ENCODE peak calls at places on chromosomes 12 and 14, in eight cellular contexts. D is neural progenitor cell, J is GM23338, R is GM23248, U is HCT116, G is hepatocyte, V is SK-N-SH, Y is MM.1S. L is an unnamed sample. For H3K4me1, the result is how much of the 10 kb centered on the place peaks cover.

GRCh38 chr14:60094306-60094897 is 2.7 kb downstream of the PCNX4 start:
- DNase-seq in D (peak), J (peak), R (peak), U (no peak), G (no peak), V (no peak), Y (no peak), L (peak)

GRCh38 chr14:92956961-92957360 is 34.0 kb downstream of the CHGA start:
- DNase-seq in D (no peak), J (no peak), R (no peak), U (no peak), G (no peak), V (no peak), Y (no peak), L (no peak)

GRCh38 chr14:90697577-90698206 is 118.5 kb downstream of the TTC7B start:
- DNase-seq in D (peak), J (peak), R (peak), U (peak), G (peak), V (peak), Y (peak), L (peak)

GRCh38 chr12:68975811-68976210 is 42.8 kb upstream of the CPM start:
- DNase-seq in D (no peak), J (no peak), R (no peak), U (no peak), G (no peak), V (no peak), Y (peak), L (no peak)

GRCh38 chr12:92185052-92185451 is 39.4 kb upstream of the BTG1 start:
- DNase-seq in D (no peak), J (no peak), R (no peak), U (no peak), G (no peak), V (no peak), Y (peak), L (no peak)

GRCh38 chr14:55908071-55908470 is 210.1 kb upstream of the PELI2 start:
- DNase-seq in D (no peak), J (no peak), R (no peak), U (no peak), G (no peak), V (no peak), Y (no peak), L (no peak)

GRCh38 chr12:27076930-27077329 is 5.4 kb downstream of the C12orf71 start:
- DNase-seq in D (no peak), J (no peak), R (peak), U (no peak), G (no peak), V (no peak), Y (no peak), L (peak)

GRCh38 chr14:31239673-31240072 is 32.1 kb upstream of the HECTD1 start:
- DNase-seq in D (no peak), J (no peak), R (no peak), U (no peak), G (no peak), V (no peak), Y (no peak), L (no peak)

GRCh38 chr12:30794591-30795409 is 40.0 kb upstream of the CAPRIN2 start:
- DNase-seq in D (no peak), J (peak), R (peak), U (peak), G (peak), V (no peak), Y (no peak), L (peak)

GRCh38 chr14:74610866-74611671 is 968 bp downstream of the LTBP2 start:
- DNase-seq in D (peak), J (peak), R (peak), U (no peak), G (no peak), V (no peak), Y (no peak), L (no peak)
- H3K4me3 ChIP-seq in D (peak), J (peak), R (peak), U (no peak), G (no peak), V (peak), Y (no peak), L (peak)

DNA sequence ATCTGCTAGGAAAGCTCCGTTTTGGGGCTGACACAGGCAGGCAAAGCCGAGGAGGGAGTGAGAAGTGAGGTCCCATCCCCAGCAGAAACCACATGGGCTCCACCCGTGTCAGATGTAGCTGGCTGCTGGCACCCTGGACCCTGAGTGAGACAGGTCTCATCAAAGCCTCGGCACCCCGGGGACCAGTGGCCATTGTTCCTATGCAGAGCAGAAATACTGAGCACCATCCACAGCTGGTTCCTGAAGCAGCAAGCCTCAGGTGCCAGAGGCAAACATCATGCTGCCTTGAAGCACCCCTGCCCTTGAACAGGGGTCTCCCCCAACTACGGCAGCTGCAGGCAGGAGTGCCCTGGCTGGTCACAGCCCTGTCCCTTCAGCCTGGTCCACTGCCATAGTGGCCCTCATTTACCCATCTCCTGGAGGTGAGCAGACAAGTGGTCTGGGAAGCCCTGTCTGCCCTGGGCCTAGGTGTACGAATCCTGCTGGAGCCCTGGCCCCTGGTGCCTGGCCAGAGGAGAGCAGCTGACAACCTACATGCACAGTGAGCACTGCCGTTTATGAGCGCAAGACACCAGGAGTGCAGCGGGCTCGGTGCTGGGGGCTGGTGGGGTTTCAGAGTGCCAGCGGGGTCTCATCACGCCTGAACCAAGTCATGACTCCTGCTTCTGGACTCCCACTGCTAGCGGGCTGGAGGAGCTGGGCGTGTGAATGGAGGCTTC is 289.8 kb upstream of the RTL1 start:
- DNase-seq in D (no peak), J (no peak), R (no peak), U (no peak), G (no peak), V (no peak), Y (no peak), L (no peak)
- TF ChIP-seq EZH2phosphoT487 in D (no peak), J (no peak), R (no peak), U (no peak), G (no peak), V (no peak), Y (no peak), L (no peak)

DNA sequence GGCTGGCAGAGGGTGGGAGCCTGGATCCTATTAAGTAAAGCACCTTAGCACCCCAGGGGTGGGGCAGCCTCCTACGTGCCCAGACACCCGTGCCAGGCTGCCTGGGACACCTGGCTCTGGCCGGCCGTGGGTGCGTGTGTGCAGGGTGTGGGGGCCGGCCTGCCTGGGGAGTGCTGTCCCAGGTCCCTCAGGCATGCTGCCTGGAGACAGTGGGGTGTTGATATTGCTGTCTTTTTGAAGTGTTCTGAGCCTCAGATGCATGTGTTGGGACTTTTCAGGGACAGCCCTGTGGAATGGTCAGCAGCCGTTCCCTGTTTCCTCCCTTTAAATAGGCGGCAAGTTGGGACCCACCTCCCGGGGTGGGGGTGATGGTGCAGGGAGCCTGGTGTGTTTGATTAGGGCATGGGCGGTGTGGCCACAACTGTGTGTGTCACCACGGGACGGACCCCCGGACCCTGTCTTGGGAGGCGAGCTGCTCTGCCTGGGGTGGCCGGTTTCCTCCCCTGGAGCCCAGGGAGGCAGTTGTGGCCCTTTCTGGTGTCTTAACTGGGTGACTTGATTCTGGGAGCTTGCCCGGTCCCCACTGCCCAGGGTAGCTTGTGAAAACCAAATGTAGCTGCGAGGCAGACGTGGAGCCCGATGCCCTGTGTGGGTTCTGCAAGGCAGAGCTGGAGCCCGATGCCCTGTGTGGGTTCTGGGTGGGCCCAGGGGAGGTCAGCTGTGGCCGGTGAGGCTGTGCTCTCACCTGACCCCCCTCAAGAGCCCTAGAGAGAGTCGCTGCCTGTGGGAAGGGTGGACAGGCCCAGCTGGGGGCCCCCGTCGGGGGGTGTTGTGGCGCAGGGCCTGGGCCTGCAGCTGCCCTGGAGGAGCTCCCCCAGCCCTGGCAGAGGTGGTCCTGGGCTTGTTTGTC is 8.2 kb downstream of the ULK1 start:
- DNase-seq in D (no peak), J (no peak), R (no peak), U (no peak), G (no peak), V (no peak), Y (no peak), L (no peak)
- H3K4me1 ChIP-seq in D (under half), J (under half), R (under half), U (under half), G (under half), V (under half), Y (under half), L (under half)

GRCh38 chr12:663293-663871 is at the start of gene NINJ2:
- DNase-seq in D (no peak), J (no peak), R (peak), U (no peak), G (no peak), V (peak), Y (no peak), L (no peak)
- H3K4me3 ChIP-seq in D (no peak), J (no peak), R (peak), U (no peak), G (no peak), V (no peak), Y (no peak), L (no peak)

DNA sequence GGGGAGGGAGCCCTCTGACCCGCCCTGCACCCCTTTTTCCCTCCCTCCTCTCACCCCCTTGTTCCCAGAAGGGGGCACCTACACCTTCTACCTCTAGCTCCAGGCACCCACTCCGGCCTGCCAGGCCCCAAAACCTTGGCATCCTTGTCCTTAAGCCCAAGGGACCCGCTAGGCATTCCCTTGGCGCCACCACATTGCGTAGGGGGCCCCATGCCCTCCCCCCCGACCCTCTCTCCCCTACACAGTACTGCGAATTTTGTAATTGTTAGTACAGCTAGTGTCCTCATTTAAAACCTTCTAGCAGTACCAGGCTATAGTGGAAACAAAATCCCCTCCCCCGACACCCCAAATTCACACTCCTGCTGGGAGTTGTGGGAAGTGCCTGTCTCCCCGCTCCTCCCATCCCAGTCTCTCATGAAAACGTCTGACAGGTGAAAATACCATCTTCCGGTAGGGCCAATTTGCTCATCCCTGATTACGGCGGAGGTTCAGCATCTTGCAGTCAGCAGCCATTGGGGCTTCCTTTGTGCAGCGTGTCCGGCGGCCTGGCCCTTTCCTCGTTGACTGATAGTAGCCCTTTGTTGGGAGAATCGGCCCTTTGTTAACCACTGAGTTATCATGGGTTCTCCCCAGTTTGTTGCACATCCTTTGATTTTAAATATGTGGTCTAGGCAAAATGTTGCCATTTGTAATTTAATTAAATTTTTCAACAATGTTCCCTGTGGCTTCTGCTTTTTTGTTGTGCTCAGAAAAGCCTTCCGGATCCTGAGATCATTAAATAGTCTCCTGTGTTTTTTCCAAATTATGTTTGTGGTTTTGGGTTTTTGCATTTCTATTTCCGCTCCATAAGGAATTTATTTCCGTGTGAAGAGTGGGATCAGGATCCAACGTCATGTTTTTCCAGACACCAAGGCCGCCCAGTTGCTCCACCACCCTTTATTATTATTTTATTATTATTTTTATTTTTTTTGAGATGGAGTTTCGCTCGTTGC is 7.9 kb upstream of the CEP170B start:
- DNase-seq in D (peak), J (peak), R (no peak), U (no peak), G (no peak), V (no peak), Y (no peak), L (no peak)
- TF ChIP-seq EZH2phosphoT487 in D (no peak), J (no peak), R (no peak), U (no peak), G (no peak), V (no peak), Y (no peak), L (no peak)

GRCh38 chr12:46678441-46678840 is 147.4 kb downstream of the SLC38A4 start:
- DNase-seq in D (no peak), J (no peak), R (no peak), U (no peak), G (no peak), V (no peak), Y (no peak), L (peak)
- H3K4me1 ChIP-seq in D (under half), J (under half), R (under half), U (under half), G (under half), V (under half), Y (under half), L (under half)

DNA sequence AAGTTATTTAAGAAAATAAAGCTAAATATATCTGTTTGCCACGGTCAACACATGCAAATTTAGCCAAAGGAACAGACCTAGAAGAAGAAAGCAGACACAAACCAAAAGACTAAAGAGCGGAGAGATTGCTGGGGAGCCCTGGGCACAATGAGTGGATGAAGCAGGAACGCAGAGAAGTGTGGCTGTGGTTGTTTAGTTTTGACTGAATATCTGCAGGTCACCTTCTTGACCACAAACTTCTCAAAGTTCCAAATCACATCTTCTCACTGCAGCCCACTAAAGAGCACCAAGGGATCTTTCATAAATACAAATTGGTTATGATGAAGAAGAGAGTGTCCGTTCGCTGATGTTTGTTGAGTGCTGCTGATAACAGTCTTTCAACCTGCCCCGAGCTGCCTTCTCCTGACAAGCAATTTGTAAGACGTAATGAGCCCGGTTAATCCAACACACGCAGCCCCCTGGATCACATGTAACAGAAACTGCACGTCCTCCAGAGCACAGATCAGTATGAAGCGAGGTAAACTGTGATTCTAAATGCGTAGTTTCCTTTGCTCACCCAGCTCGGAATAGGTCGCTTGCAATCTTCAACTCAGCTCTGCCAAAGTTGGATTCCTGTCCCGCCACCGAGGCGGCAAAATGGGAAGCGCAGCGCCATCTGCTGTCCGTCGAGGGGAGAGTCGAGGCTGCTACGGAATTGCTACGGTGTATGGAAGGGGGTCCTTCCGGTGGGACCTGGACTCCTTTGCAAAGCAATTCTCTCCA is 120.8 kb downstream of the GXYLT1 start:
- DNase-seq in D (peak), J (peak), R (peak), U (peak), G (peak), V (peak), Y (peak), L (peak)
- H3K4me3 ChIP-seq in D (peak), J (no peak), R (peak), U (peak), G (peak), V (peak), Y (peak), L (peak)

GRCh38 chr12:124036117-124037109 is 63.4 kb downstream of the ZNF664 start:
- DNase-seq in D (peak), J (peak), R (peak), U (peak), G (peak), V (peak), Y (peak), L (peak)

GRCh38 chr12:124040286-124040685 is 67.3 kb downstream of the ZNF664 start:
- DNase-seq in D (no peak), J (no peak), R (no peak), U (no peak), G (no peak), V (no peak), Y (no peak), L (no peak)

GRCh38 chr12:124034297-124034696 is 61.3 kb downstream of the ZNF664 start:
- DNase-seq in D (no peak), J (no peak), R (no peak), U (no peak), G (no peak), V (no peak), Y (no peak), L (no peak)

GRCh38 chr12:124039276-124039675 is 66.3 kb downstream of the ZNF664 start:
- DNase-seq in D (no peak), J (no peak), R (peak), U (no peak), G (no peak), V (no peak), Y (no peak), L (no peak)

DNA sequence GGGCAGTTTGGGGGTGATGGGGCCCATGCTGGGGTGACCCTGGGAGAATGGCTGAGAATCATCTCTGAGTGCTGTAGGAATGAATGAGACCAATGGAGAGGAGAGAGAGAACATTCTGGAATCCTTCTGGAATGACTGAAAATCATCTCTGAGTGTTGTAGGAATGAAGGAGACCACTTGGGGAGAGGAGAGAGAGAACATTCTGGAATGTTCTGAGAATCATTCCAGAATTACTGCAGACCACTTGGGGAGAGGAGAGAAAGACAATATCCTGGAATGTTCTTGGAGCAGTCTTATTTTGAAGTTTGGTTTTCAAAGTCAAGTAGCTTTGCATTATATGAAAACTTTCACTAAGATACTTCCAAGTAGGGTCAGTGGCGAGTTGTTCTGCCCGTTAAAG is 64.3 kb downstream of the ZNF664 start:
- DNase-seq in D (no peak), J (no peak), R (no peak), U (no peak), G (no peak), V (no peak), Y (no peak), L (no peak)
- TF ChIP-seq EZH2phosphoT487 in D (no peak), J (no peak), R (no peak), U (no peak), G (no peak), V (no peak), Y (no peak), L (no peak)